ENCODE peak calls at places on chromosomes 6 and 20, in seven cellular contexts. J is mesendoderm, N is neuronal stem cell, Z is mesenchymal stem cell, B is IMR-90, Y is H1, W is trophoblast cell. M is an unnamed sample.

GRCh38 chr6:107977283-107977682 is 19.3 kb upstream of the SEC63 start:
- DNase-seq in Y (no peak), Z (peak; percentile 39), B (peak; percentile 39), W (no peak), N (no peak), J (peak; percentile 60), M (no peak)

GRCh38 chr20:312067-312466 is 13.3 kb upstream of the SOX12 start:
- DNase-seq in B (no peak), N (no peak), Z (no peak), W (no peak), J (no peak), Y (no peak), M (no peak)

GRCh38 chr20:22536141-22536828 is 48.1 kb downstream of the FOXA2 start:
- DNase-seq in Y (no peak), Z (no peak), J (no peak), B (no peak), W (no peak), N (no peak), M (no peak)

GRCh38 chr20:45911486-45912343 is at the start of gene PLTP:
- DNase-seq in B (peak; percentile 57), Z (peak; percentile 85), Y (peak; percentile 86), W (no peak), J (peak; percentile 82), N (peak; percentile 78), M (peak; percentile 80)

GRCh38 chr6:74805841-74806696 is 399.8 kb downstream of the COL12A1 start:
- DNase-seq in W (no peak), N (no peak), J (no peak), Z (no peak), Y (no peak), B (no peak), M (no peak)

GRCh38 chr6:391559-392440 is at the start of gene IRF4:
- DNase-seq in J (peak; percentile 65), W (no peak), Z (no peak), Y (peak; percentile 84), N (peak; percentile 35), B (no peak), M (peak; percentile 72)

GRCh38 chr6:170243386-170243785 is 47.5 kb downstream of the DLL1 start:
- DNase-seq in J (no peak), N (no peak), B (no peak), Y (no peak), W (no peak), Z (no peak), M (no peak)

GRCh38 chr6:43983632-43984031 is 143.6 kb downstream of the MRPL14 start:
- DNase-seq in Z (no peak), N (no peak), W (no peak), J (no peak), B (no peak), Y (no peak), M (no peak)

GRCh38 chr6:2973656-2974055 is 2.3 kb upstream of the SERPINB6 start:
- DNase-seq in W (no peak), J (no peak), Z (no peak), B (no peak), Y (no peak), N (no peak), M (no peak)

GRCh38 chr20:1150218-1150617 is 31.8 kb downstream of the PSMF1 start:
- DNase-seq in W (no peak), Z (peak; percentile 17), B (peak; percentile 31), N (no peak), Y (no peak), J (no peak), M (no peak)

GRCh38 chr6:142284419-142284818 is 17.4 kb upstream of the ADGRG6 start:
- DNase-seq in Y (no peak), B (no peak), W (no peak), N (no peak), Z (no peak), J (no peak), M (no peak)

GRCh38 chr20:57413990-57414389 is 22.8 kb downstream of the RBM38 start:
- DNase-seq in N (no peak), Z (no peak), W (no peak), Y (no peak), J (no peak), B (no peak), M (no peak)

GRCh38 chr6:80468398-80468797 is 361.9 kb downstream of the BCKDHB start:
- DNase-seq in W (no peak), J (no peak), N (no peak), B (no peak), Y (no peak), Z (peak; percentile 31), M (no peak)

GRCh38 chr20:38321959-38322598 is 18.1 kb downstream of the BPI start:
- DNase-seq in J (peak; percentile 55), B (peak; percentile 73), W (peak; percentile 13), Y (no peak), N (peak; percentile 36), Z (peak; percentile 72), M (peak; percentile 51)

GRCh38 chr6:19153270-19153980 is 683.7 kb upstream of the ID4 start:
- DNase-seq in N (no peak), Y (no peak), B (no peak), J (no peak), W (no peak), Z (no peak), M (no peak)

GRCh38 chr20:15528386-15529111 is 1044.7 kb downstream of the KIF16B start:
- DNase-seq in Z (peak; percentile 72), N (no peak), W (no peak), B (no peak), Y (no peak), J (no peak), M (no peak)

GRCh38 chr20:13102237-13102636 is 93.5 kb downstream of the SPTLC3 start:
- DNase-seq in Z (peak; percentile 11), N (no peak), W (no peak), J (no peak), B (peak; percentile 1), Y (no peak), M (no peak)

GRCh38 chr20:21511485-21511849 is 2.4 kb downstream of the NKX2-2 start:
- DNase-seq in N (no peak), J (no peak), Z (no peak), W (no peak), Y (no peak), B (no peak), M (peak; percentile 33)
- H3K18ac ChIP-seq in N (no peak overlapping the region), J (no peak overlapping the region), Z (no peak overlapping the region), W (no peak overlapping the region), Y (no peak overlapping the region), B (no peak overlapping the region), M (no peak overlapping the region)

DNA sequence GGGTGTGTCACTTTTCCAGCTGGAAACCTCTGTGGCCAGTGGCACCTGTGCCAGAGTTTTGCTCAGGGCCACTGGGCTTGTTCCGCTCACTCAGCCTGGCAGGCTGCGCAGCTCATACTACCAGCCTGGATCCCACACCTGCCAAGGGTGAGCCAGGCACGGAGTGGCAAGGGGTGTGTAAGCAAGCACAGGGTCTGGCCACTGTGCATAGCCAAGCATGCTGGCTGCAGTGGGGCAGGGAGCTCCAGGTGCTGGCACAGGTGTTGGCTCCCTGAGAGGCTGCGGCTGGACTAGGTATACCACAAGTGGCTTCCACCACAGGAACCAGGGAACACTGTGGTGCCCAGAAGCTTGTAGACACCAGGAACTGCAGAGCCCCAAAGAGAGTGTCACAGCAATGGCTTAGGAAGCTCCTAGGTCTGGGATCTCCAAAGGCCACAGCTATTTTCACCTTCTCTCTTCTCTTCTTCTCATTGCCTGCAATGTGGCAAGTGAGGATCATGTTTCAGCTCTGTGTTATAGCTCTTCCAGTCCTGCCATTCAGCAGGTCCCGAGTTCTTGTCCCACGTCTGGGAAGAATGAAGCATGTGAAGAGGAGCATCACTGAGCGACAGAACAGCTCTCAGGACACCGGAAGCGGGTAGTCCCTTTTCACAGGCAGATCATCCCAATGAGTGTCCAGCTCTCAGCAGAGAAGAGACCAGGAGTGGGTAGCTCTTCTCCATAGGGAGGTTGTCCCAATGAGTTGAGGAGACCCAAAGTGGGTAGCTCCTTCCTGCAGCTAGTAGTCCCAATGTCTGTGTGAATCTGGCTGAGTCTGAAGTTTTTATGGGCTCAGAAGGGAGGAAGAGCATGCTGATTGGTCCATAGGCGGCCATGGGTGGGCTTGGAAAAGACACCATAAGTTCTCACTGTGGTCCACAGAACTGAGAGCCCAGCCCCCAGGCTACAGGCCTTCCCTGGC is 41.3 kb downstream of the WASF1 start:
- DNase-seq in J (peak; percentile 35), Y (no peak), Z (no peak), N (no peak), W (no peak), B (no peak), M (no peak)
- H2BK120ac ChIP-seq in J (no peak overlapping the region), Y (no peak overlapping the region), Z (no peak overlapping the region), N (no peak overlapping the region), W (no peak overlapping the region), B (no peak overlapping the region), M (no peak overlapping the region)

GRCh38 chr6:116954335-116954734 is 77.3 kb downstream of the RFX6 start:
- DNase-seq in J (no peak), Z (no peak), N (no peak), B (no peak), Y (no peak), W (no peak), M (no peak)

GRCh38 chr6:116949964-116950363 is 72.9 kb downstream of the RFX6 start:
- DNase-seq in Y (no peak), N (no peak), B (no peak), W (no peak), J (peak; percentile 45), Z (no peak), M (no peak)

GRCh38 chr6:116954938-116955337 is 77.9 kb downstream of the RFX6 start:
- DNase-seq in Z (no peak), B (no peak), J (no peak), N (no peak), W (no peak), Y (no peak), M (no peak)

DNA sequence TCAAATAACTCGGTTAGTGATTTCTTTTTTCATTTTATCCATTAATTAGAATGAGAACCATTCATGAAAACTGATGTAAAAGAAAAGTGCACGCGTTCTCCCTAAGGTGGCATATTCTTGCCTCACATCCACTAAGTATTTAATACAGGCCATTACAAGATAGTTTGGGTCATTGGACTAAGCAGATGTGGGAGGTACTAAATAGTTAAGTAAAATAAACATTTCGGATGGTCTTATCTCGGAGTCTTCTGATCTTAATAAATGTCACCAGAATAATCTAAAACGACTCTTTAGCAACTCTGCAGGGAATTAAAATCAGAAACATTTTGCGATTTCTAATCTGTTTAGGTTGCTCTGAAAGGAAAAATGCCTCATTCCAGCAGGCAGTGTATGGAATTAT is 78.7 kb downstream of the RFX6 start:
- DNase-seq in N (no peak), W (no peak), Z (no peak), J (no peak), Y (no peak), B (no peak), M (no peak)
- H3K18ac ChIP-seq in N (no peak overlapping the region), W (no peak overlapping the region), Z (no peak overlapping the region), J (no peak overlapping the region), Y (no peak overlapping the region), B (no peak overlapping the region), M (no peak overlapping the region)

DNA sequence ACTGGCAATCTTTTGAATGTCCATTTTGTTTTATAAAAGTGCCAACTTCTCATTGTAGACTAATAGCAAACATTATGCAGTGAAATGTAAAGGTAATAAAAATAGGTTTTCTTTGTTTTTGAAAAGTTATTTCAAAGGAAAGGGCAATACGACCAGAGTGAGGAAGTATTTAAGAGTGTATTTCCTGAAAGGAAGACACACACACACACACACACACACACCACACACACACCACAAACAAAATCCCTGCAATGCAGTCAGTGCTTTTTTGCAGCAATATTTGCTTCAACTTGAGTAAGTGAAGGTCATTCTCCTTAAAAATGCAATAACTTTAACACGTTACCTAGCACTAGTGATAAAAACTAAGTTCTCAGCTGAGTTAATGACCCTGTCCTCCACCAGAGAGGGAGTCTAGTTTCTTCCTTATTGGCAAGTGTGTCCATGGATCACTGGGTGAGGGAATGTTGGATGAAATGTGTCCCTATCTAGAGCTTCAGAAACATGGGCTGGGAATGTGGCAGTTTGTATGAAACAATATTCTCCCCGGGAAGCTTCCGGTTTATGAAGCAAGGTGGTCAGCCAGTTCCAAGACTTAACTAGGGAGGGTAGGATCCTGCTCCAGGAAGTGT is 4.8 kb downstream of the PPP1R3G start:
- DNase-seq in W (no peak), J (no peak), N (no peak), B (no peak), Z (no peak), Y (peak; percentile 16), M (no peak)
- H2BK120ac ChIP-seq in W (no peak overlapping the region), J (no peak overlapping the region), N (no peak overlapping the region), B (no peak overlapping the region), Z (no peak overlapping the region), Y (no peak overlapping the region), M (no peak overlapping the region)

M was measured in H9.